ENCODE peak calls at places on chromosomes 6 and 20, in five cellular contexts. U is H4, K is lung, L is T-helper 9 cell, H is posterior cingulate gyrus. X is an unnamed sample.

GRCh38 chr6:52543729-52544324 is 33.0 kb downstream of the TRAM2 start:
- DNase-seq in U (no peak), K (no peak), L (no peak), H (no peak), X (no peak)

GRCh38 chr6:170227521-170227983 is 63.3 kb downstream of the DLL1 start:
- DNase-seq in U (no peak), K (no peak), L (no peak), H (no peak), X (no peak)

GRCh38 chr6:90285611-90286381 is 10.8 kb downstream of the BACH2 start:
- DNase-seq in U (peak; percentile 93), K (peak; percentile 70), L (peak; percentile 25), H (peak; percentile 71), X (no peak)

GRCh38 chr20:64167676-64168075 is 3.4 kb downstream of the MYT1 start:
- DNase-seq in U (peak; percentile 34), K (no peak), L (no peak), H (no peak), X (no peak)

GRCh38 chr6:35600659-35601125 is 88.0 kb upstream of the TULP1 start:
- DNase-seq in U (no peak), K (no peak), L (no peak), H (no peak), X (no peak)

GRCh38 chr20:61837200-61837599 is 228.5 kb downstream of the TAF4 start:
- DNase-seq in U (no peak), K (no peak), L (no peak), H (no peak), X (no peak)

GRCh38 chr6:157908369-157909281 is 73.0 kb upstream of the SYNJ2 start:
- DNase-seq in U (no peak), K (no peak), L (no peak), H (no peak), X (no peak)

GRCh38 chr6:36852481-36853147 is 13.4 kb upstream of the CPNE5 start:
- DNase-seq in U (peak; percentile 23), K (no peak), L (no peak), H (no peak), X (no peak)

GRCh38 chr20:24693466-24694156 is 224.2 kb downstream of the SYNDIG1 start:
- DNase-seq in U (no peak), K (peak; percentile 19), L (no peak), H (peak; percentile 8), X (no peak)

GRCh38 chr20:3686867-3687321 is 5.1 kb upstream of the ADAM33 start:
- DNase-seq in U (peak; percentile 89), K (peak; percentile 58), L (no peak), H (peak; percentile 29), X (peak; percentile 31)

GRCh38 chr6:131745476-131745875 is 34.7 kb upstream of the CTAGE9 start:
- DNase-seq in U (no peak), K (no peak), L (no peak), H (no peak), X (no peak)

GRCh38 chr20:9974324-9974723 is 60.5 kb upstream of the ANKEF1 start:
- DNase-seq in U (no peak), K (no peak), L (no peak), H (no peak), X (no peak)

GRCh38 chr20:15146948-15147347 is 809.5 kb upstream of the FLRT3 start:
- DNase-seq in U (no peak), K (no peak), L (no peak), H (no peak), X (no peak)

GRCh38 chr6:14861491-14861943 is 384.4 kb upstream of the JARID2 start:
- DNase-seq in U (no peak), K (no peak), L (no peak), H (no peak), X (no peak)

GRCh38 chr6:124372076-124372475 is 568.4 kb downstream of the NKAIN2 start:
- DNase-seq in U (no peak), K (no peak), L (no peak), H (no peak), X (no peak)

GRCh38 chr6:27280064-27280539 is 32.0 kb downstream of the POM121L2 start:
- DNase-seq in U (peak; percentile 43), K (no peak), L (no peak), H (no peak), X (no peak)

GRCh38 chr6:160134779-160135547 is 13.3 kb downstream of the SLC22A1 start:
- DNase-seq in U (no peak), K (no peak), L (no peak), H (no peak), X (no peak)

GRCh38 chr6:122400121-122400450 is 634 bp downstream of the HSF2 start:
- DNase-seq in U (no peak), K (no peak), L (no peak), H (peak; percentile 22), X (no peak)

GRCh38 chr20:19274412-19275015 is 62.1 kb downstream of the SLC24A3 start:
- DNase-seq in U (no peak), K (peak; percentile 36), L (no peak), H (no peak), X (no peak)

GRCh38 chr6:149202100-149202499 is 115.4 kb upstream of the TAB2 start:
- DNase-seq in U (no peak), K (no peak), L (no peak), H (no peak), X (no peak)

GRCh38 chr6:43770417-43771209 is 602 bp downstream of the VEGFA start:
- DNase-seq in U (peak; percentile 52), K (peak; percentile 75), L (peak; percentile 16), H (peak; percentile 29), X (no peak)

GRCh38 chr6:35736293-35736894 is 438 bp upstream of the ARMC12 start:
- DNase-seq in U (no peak), K (peak; percentile 83), L (peak; percentile 82), H (peak; percentile 83), X (no peak)

GRCh38 chr20:56916345-56916622 is 287.2 kb downstream of the TFAP2C start:
- DNase-seq in U (no peak), K (no peak), L (no peak), H (no peak), X (no peak)

GRCh38 chr6:31720196-31720770 is 1.3 kb downstream of the LY6G6C start:
- DNase-seq in U (no peak), K (no peak), L (no peak), H (no peak), X (no peak)

GRCh38 chr6:13926378-13926777 is 1.6 kb downstream of the RNF182 start:
- DNase-seq in U (no peak), K (no peak), L (no peak), H (no peak), X (no peak)

GRCh38 chr6:38771111-38771694 is 56.1 kb downstream of the DNAH8 start:
- DNase-seq in U (no peak), K (no peak), L (no peak), H (no peak), X (no peak)

GRCh38 chr6:329888-330691 is 37.8 kb downstream of the DUSP22 start:
- DNase-seq in U (no peak), K (no peak), L (no peak), H (no peak), X (no peak)

X was measured in LNCaP clone FGC.